ENCODE peak calls at places on chromosome 1, in eight cellular contexts. J is foreskin fibroblast, M is IMR-90, C is GM23338, Z is transverse colon, R is lower lobe of right lung, T is bronchial epithelial cell, S is suprapubic skin. I is an unnamed sample.
A peak's percentile ranks its signal among the peaks of the same experiment; 100 is the strongest.

GRCh38 chr1:143611159-143611558 is 360.6 kb downstream of the FAM72C start:
- DNase-seq in R (no peak), S (no peak), M (peak; percentile 1), Z (no peak), J (no peak), T (no peak), C (peak; percentile 13), I (no peak)

GRCh38 chr1:231705860-231706553 is 79.4 kb downstream of the DISC1 start:
- DNase-seq in S (no peak), J (no peak), Z (no peak), T (no peak), C (no peak), M (no peak), R (no peak), I (no peak)

GRCh38 chr1:54220004-54220811 is 20.2 kb downstream of the MRPL37 start:
- DNase-seq in S (no peak), T (no peak), Z (no peak), J (peak; percentile 82), C (no peak), R (peak; percentile 70), M (peak; percentile 45), I (no peak)

GRCh38 chr1:92326681-92327080 is 27.8 kb downstream of the RPAP2 start:
- DNase-seq in J (no peak), R (no peak), Z (no peak), S (no peak), C (no peak), M (no peak), T (peak; percentile 90), I (no peak)

GRCh38 chr1:93839307-93839706 is 39.7 kb downstream of the DNTTIP2 start:
- DNase-seq in C (no peak), J (peak; percentile 95), Z (no peak), R (no peak), M (peak; percentile 95), S (no peak), T (peak; percentile 87), I (no peak)

GRCh38 chr1:195472298-195472697 is 1135.9 kb downstream of the KCNT2 start:
- DNase-seq in Z (no peak), R (no peak), M (no peak), J (no peak), T (no peak), C (no peak), S (no peak), I (no peak)

GRCh38 chr1:9883585-9884449 is 26.3 kb downstream of the CTNNBIP1 start:
- DNase-seq in Z (no peak), M (no peak), R (no peak), T (no peak), C (no peak), S (no peak), J (no peak), I (no peak)

GRCh38 chr1:145879775-145880174 is 5.9 kb downstream of the ANKRD35 start:
- DNase-seq in J (no peak), R (no peak), M (no peak), Z (no peak), S (no peak), C (peak; percentile 16), T (no peak), I (no peak)

GRCh38 chr1:229372251-229372650 is 29.4 kb upstream of the CCSAP start:
- DNase-seq in J (peak; percentile 10), S (no peak), M (no peak), C (no peak), T (peak; percentile 85), Z (no peak), R (no peak), I (no peak)

GRCh38 chr1:55073187-55073916 is 34.0 kb downstream of the PCSK9 start:
- DNase-seq in R (no peak), Z (no peak), S (no peak), M (no peak), J (no peak), T (no peak), C (no peak), I (no peak)

GRCh38 chr1:25755475-25756125 is 44.4 kb upstream of the SELENON start:
- DNase-seq in T (no peak), M (no peak), Z (no peak), R (no peak), C (no peak), J (no peak), S (no peak), I (no peak)

DNA sequence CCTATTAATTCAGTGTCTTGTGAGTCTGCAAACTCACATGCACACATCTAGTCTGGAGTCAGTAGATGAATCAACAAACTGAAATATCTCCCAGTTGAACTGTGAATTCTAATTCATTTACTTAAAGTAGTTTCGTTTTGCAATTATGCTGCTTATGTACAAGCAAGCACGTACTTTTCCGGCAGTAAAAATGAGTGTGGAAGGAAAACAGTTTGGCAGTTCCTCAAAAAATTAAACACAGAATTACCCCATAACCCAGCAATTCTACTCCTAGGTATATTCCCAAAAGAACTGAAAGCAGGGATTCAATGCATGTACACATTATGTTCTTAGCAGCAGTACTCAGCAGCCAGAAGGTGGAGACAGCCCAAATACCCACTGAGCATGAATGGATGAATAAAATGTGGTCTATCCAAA is 49.3 kb downstream of the GNB1 start:
- DNase-seq in M (no peak), S (no peak), T (no peak), C (no peak), R (no peak), J (peak; percentile 58), Z (no peak), I (no peak)
- H3K4me3 ChIP-seq in M (no peak overlapping the region), S (peak overlapping the region; percentile 9), T (no peak overlapping the region), C (no peak overlapping the region), R (no peak overlapping the region), J (no peak overlapping the region), Z (no peak overlapping the region), I (no peak overlapping the region)

DNA sequence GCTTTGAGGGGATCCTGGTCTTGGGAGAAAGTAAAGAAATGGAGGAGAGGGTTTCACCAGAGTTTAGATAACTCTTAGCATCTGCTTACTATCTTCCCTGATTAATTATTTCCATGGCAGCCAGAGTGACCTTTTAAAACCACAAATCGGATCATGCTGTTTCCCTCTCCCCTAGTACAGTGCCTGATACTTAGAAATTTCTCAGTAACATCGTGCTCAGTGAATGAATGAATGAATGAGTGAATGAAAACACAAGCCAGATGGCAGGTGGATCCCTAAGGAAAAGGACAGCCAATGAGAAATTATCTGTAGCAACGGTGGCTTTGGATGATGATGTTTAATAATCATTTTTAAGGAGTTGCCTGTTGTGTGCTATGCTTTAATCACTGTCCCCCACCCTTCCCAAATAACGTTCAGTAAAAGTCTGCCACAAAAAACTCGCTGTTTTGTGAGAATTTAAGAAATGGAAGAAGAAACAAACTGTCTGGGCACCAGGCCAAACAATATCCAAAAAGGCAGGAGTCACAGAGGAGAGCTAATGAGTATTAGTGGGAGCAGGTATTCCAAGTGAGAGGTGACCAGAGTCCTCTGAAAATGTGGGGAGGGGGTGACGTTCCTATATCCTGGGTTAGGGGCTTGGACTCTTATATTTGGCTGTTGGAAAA is 737 bp upstream of the SMAP2 start:
- DNase-seq in R (no peak), C (no peak), M (no peak), S (no peak), Z (no peak), J (no peak), T (no peak), I (no peak)
- H3K4me3 ChIP-seq in R (peak overlapping the region; percentile 74), C (peak overlapping the region; percentile 95), M (no peak overlapping the region), S (no peak overlapping the region), Z (no peak overlapping the region), J (peak overlapping the region; percentile 99), T (no peak overlapping the region), I (peak overlapping the region; percentile 87)

GRCh38 chr1:13801711-13802486 is 101.9 kb downstream of the PRDM2 start:
- DNase-seq in S (no peak), R (no peak), Z (peak; percentile 55), M (no peak), T (no peak), J (no peak), C (peak; percentile 42), I (no peak)

GRCh38 chr1:13797397-13797796 is 97.4 kb downstream of the PRDM2 start:
- DNase-seq in Z (no peak), C (no peak), S (no peak), R (no peak), J (no peak), M (no peak), T (no peak), I (no peak)

GRCh38 chr1:13801232-13801631 is 101.2 kb downstream of the PRDM2 start:
- DNase-seq in T (peak; percentile 96), M (no peak), J (no peak), C (no peak), R (no peak), S (no peak), Z (peak; percentile 30), I (no peak)

GRCh38 chr1:13798120-13798519 is 98.1 kb downstream of the PRDM2 start:
- DNase-seq in M (no peak), C (no peak), Z (no peak), R (no peak), J (no peak), S (peak; percentile 30), T (no peak), I (no peak)

DNA sequence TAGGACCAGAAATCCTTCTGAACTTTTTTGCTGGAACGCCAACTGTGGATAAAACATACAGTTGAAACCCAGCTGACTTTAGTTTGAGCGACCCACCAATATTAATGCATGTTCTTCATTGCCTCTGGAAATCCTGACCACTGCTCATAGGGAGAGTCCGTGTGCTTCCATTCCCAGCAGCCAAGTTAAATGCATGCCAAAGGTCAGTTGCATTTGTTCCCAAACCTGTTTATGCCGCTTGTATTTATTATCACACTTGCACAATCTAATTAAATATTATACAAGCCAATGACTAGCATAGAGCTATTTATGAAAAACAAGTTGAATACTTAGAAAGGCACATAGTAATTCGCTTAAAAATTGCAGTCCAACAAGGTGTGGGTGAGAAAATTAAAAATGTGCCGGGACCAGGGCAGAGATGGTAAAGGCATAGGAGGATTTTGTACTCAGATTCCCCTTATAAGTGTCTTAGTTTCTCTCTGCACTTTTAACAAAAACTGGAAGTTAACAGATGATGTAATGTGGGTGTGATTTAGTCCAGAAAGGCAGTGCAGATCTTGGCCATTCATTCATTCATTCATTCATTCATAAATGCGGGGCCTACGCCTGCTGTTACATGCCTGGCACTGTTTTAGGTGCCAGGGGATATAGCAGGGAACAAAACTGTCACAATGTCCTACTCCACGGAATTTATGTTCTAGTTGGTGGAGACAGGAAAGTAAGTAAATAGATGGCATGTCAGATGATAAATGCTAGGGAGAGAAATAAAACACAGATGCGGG is 99.7 kb downstream of the PRDM2 start:
- DNase-seq in T (no peak), S (no peak), R (no peak), J (no peak), M (no peak), C (no peak), Z (peak; percentile 33), I (no peak)
- H3K4me3 ChIP-seq in T (no peak overlapping the region), S (no peak overlapping the region), R (no peak overlapping the region), J (no peak overlapping the region), M (no peak overlapping the region), C (no peak overlapping the region), Z (no peak overlapping the region), I (no peak overlapping the region)

DNA sequence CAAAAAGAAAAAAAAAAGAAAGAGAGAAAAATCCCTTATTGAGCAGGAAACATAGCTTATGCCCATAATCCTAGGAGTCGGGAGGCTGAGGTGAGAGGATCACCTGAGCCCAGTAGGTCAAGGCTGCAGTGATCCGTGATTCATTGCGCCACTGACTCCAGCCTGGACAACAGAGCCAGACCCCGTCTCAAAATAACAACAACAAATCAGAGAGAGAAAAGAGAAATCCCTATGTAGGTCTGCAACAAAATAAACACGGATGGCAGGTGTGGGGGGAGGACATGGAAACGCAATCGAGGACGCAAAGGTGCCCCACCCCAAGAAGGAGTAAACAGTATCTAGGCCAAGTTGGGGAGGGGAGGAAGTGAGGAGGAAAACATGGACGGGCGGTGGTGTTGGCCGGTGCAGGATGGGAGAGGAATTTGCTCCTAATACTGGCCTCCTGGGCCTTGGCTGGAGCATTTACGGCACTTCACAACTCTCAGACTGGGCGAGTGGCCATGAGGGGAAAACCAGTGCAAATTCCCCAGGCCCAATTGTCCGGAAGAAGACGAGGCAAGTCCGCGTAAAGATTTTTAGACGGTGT is 612 bp upstream of the CHTOP start:
- DNase-seq in S (no peak), Z (peak; percentile 61), T (no peak), C (no peak), R (peak; percentile 67), J (no peak), M (no peak), I (no peak)
- H3K4me3 ChIP-seq in S (peak overlapping the region; percentile 87), Z (peak overlapping the region; percentile 66), T (peak overlapping the region; percentile 71), C (peak overlapping the region; percentile 89), R (peak overlapping the region; percentile 60), J (peak overlapping the region; percentile 12), M (no peak overlapping the region), I (peak overlapping the region; percentile 90)

I was measured in RWPE2.